ENCODE peak calls at places on chromosomes 2 and 18, in four cellular contexts. One of them, this sample, is unnamed.

GRCh38 chr2:48543895-48544294 is 13.9 kb downstream of the STON1 start:
- DNase-seq in neural crest cell: no peak
- DNase-seq in fibroblast of lung: no peak
- DNase-seq in H9: no peak
- DNase-seq in this sample: no peak

GRCh38 chr18:5543854-5544389 is at the start of gene EPB41L3:
- DNase-seq in neural crest cell: peak
- DNase-seq in fibroblast of lung: peak
- DNase-seq in H9: peak
- DNase-seq in this sample: peak

GRCh38 chr2:109511168-109511567 is 102.6 kb downstream of the SEPTIN10 start:
- DNase-seq in neural crest cell: no peak
- DNase-seq in fibroblast of lung: no peak
- DNase-seq in H9: no peak
- DNase-seq in this sample: no peak

GRCh38 chr18:36509646-36510197 is 212.2 kb downstream of the FHOD3 start:
- DNase-seq in neural crest cell: no peak
- DNase-seq in fibroblast of lung: no peak
- DNase-seq in H9: no peak
- DNase-seq in this sample: no peak

GRCh38 chr2:226256709-226257401 is 542.8 kb downstream of the IRS1 start:
- DNase-seq in neural crest cell: no peak
- DNase-seq in fibroblast of lung: no peak
- DNase-seq in H9: no peak
- DNase-seq in this sample: no peak

GRCh38 chr2:3102915-3103569 is 274.6 kb downstream of the EIPR1 start:
- DNase-seq in neural crest cell: no peak
- DNase-seq in fibroblast of lung: no peak
- DNase-seq in H9: no peak
- DNase-seq in this sample: no peak

GRCh38 chr18:54223568-54224241 is 764 bp downstream of the MBD2 start:
- DNase-seq in neural crest cell: no peak
- DNase-seq in fibroblast of lung: peak
- DNase-seq in H9: peak
- DNase-seq in this sample: peak

GRCh38 chr18:44039826-44040225 is 640.9 kb upstream of the SETBP1 start:
- DNase-seq in neural crest cell: no peak
- DNase-seq in fibroblast of lung: no peak
- DNase-seq in H9: no peak
- DNase-seq in this sample: no peak

GRCh38 chr2:47569658-47570398 is 166.9 kb downstream of the MSH2 start:
- DNase-seq in neural crest cell: peak
- DNase-seq in fibroblast of lung: no peak
- DNase-seq in H9: no peak
- DNase-seq in this sample: no peak

GRCh38 chr2:50863218-50863617 is 168.7 kb downstream of the NRXN1 start:
- DNase-seq in neural crest cell: no peak
- DNase-seq in fibroblast of lung: no peak
- DNase-seq in H9: no peak
- DNase-seq in this sample: no peak

GRCh38 chr18:79587298-79588125 is 92.1 kb upstream of the CTDP1 start:
- DNase-seq in neural crest cell: no peak
- DNase-seq in fibroblast of lung: no peak
- DNase-seq in H9: peak
- DNase-seq in this sample: no peak

GRCh38 chr2:46344696-46345095 is 47.5 kb downstream of the EPAS1 start:
- DNase-seq in neural crest cell: no peak
- DNase-seq in fibroblast of lung: no peak
- DNase-seq in H9: no peak
- DNase-seq in this sample: no peak

DNA sequence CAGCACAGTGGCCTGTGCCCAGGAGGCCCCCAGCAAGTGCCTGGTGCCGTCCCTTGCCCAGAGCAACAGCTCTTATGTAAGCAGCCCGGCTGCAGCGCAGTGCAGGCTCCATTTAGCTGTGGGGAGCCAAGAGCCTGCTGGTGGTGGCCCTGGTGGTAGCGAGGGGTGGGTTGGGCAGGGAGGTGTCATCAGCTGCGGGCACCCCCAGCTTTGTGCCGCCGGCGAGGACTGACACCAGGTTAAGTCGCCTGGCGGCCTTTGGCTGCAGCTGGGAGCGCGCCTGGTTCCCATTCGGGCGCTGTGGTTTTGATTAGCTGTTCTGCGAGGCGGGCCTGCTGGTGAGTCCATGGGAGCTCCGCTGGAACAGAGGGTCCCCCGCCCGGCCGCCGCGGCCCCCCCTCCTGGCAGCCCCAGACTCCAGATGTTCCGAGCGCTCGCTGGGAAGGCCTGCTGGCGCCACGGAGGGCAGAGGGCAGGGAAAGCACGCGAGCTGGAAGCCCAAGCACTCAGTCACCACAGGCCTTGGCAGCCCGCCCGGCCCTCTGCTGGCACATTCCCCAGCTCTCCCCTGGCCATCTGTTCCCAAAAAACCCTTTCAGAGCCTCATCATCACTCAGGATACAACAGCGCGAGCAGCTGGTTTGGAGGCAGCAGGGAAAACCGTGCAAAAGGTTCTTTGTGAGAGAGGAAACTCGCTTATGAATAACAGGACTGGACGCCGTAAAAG is 18.4 kb downstream of the ATOH8 start:
- DNase-seq in neural crest cell: peak
- DNase-seq in fibroblast of lung: peak
- DNase-seq in H9: peak
- DNase-seq in this sample: peak
- TF ChIP-seq CTCF in neural crest cell: no peak
- TF ChIP-seq CTCF in fibroblast of lung: peak
- TF ChIP-seq CTCF in H9: peak
- TF ChIP-seq CTCF in this sample: peak

DNA sequence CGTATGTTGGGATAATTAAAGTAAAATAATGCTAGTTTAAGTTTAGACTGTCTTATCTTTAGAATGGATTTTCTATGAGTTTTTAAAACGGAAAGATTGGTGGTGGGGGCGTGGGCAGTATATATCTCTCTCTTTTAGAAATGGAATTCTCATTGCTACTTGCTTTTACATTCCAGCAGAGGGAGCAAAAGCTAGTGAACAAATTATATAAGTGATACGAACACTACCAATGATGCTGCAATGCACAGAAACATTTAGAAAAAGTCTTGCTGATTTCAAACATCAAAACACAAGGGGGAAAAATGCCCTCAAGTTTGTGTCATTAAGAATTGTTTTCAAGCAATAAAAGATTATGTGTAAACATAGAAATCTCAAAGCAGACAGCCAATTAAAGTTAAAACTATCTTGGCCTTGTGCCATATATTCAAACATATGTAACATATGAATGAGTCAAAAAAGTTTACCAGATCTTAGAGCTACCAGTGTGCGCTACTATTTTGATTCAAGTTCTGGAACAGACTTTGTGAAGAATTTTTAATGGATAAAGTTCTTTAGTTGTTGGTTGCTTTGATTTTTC is 296.3 kb upstream of the KCNJ3 start:
- DNase-seq in neural crest cell: no peak
- DNase-seq in fibroblast of lung: peak
- DNase-seq in H9: no peak
- DNase-seq in this sample: peak
- TF ChIP-seq CTCF in neural crest cell: peak
- TF ChIP-seq CTCF in fibroblast of lung: no peak
- TF ChIP-seq CTCF in H9: peak
- TF ChIP-seq CTCF in this sample: peak

GRCh38 chr18:24799720-24800119 is 339.3 kb downstream of the HRH4 start:
- DNase-seq in neural crest cell: no peak
- DNase-seq in fibroblast of lung: no peak
- DNase-seq in H9: no peak
- DNase-seq in this sample: no peak
- TF ChIP-seq CTCF in neural crest cell: no peak
- TF ChIP-seq CTCF in fibroblast of lung: no peak
- TF ChIP-seq CTCF in H9: no peak
- TF ChIP-seq CTCF in this sample: no peak

GRCh38 chr2:187264612-187265011 is 183.4 kb downstream of the CALCRL start:
- DNase-seq in neural crest cell: no peak
- DNase-seq in fibroblast of lung: no peak
- DNase-seq in H9: no peak
- DNase-seq in this sample: no peak
- TF ChIP-seq CTCF in neural crest cell: no peak
- TF ChIP-seq CTCF in fibroblast of lung: no peak
- TF ChIP-seq CTCF in H9: no peak
- TF ChIP-seq CTCF in this sample: no peak

GRCh38 chr2:136932700-136933099 is 167.4 kb downstream of the THSD7B start:
- DNase-seq in neural crest cell: peak
- DNase-seq in fibroblast of lung: no peak
- DNase-seq in H9: peak
- DNase-seq in this sample: no peak
- TF ChIP-seq CTCF in neural crest cell: peak
- TF ChIP-seq CTCF in fibroblast of lung: peak
- TF ChIP-seq CTCF in H9: peak
- TF ChIP-seq CTCF in this sample: peak

DNA sequence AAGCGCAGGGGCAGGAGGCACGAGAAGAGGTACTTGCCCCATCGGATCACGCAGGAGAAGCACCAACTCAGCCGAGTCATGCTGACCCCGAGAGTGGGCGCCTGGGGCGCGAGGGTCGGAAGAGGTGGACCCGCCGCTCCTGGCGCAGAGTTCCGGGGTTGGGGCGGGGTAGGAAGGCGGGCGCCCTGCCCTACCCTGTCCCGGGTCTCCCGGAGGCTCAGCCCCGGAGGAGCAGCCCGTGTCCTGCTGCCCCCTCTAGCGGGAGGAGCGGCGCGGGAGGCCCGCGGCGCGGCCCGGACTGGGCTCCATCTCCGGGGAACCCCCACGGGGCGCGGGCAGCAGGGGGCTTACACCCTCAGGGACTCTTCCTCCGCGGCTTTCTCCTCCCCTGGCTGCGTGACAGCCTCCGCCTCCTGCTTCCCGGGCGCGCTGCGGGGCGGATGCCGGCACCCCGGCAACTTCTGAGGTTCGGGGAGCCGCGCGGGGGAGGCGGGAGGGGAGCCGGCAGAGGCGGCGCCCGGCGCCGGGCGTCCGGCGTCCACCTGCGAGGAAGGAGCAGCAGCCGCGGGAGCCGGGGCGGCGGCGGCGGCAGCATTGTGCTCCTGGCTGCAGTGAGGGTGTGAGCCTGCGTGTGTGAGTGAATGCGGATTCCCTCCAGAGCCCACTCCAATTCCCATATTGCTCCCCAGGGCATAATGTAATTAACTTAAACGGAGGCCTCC is 7.5 kb upstream of the TNS1 start:
- DNase-seq in neural crest cell: peak
- DNase-seq in fibroblast of lung: peak
- DNase-seq in H9: peak
- DNase-seq in this sample: no peak
- TF ChIP-seq CTCF in neural crest cell: peak
- TF ChIP-seq CTCF in fibroblast of lung: peak
- TF ChIP-seq CTCF in H9: peak
- TF ChIP-seq CTCF in this sample: peak

DNA sequence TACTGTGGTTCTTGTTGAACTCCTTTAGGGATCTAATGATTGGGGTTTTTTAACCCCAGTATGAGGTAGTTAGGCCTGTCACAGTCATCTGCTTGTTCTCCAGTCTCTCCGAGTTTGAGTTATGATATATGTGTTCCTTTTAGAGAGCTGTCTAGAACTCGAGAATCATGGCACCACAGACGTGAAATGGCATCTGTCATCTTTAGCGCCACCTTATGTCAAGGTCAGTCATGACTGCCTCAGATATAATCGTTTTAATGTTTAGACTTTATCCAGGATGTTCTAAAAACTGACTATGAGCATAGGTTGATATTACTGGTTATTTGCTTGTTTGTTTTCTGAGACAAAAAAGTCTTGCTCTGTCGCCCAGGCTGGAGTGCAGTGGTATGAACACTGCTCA is 112.2 kb downstream of the CEP192 start:
- DNase-seq in neural crest cell: no peak
- DNase-seq in fibroblast of lung: no peak
- DNase-seq in H9: no peak
- DNase-seq in this sample: no peak
- TF ChIP-seq CTCF in neural crest cell: peak
- TF ChIP-seq CTCF in fibroblast of lung: peak
- TF ChIP-seq CTCF in H9: peak
- TF ChIP-seq CTCF in this sample: peak

GRCh38 chr2:101956465-101957030 is 35.2 kb upstream of the IL1R2 start:
- DNase-seq in neural crest cell: no peak
- DNase-seq in fibroblast of lung: peak
- DNase-seq in H9: no peak
- DNase-seq in this sample: no peak
- TF ChIP-seq CTCF in neural crest cell: no peak
- TF ChIP-seq CTCF in fibroblast of lung: no peak
- TF ChIP-seq CTCF in H9: no peak
- TF ChIP-seq CTCF in this sample: no peak

GRCh38 chr2:228048838-228049490 is 132.5 kb downstream of the SPHKAP start:
- DNase-seq in neural crest cell: peak
- DNase-seq in fibroblast of lung: peak
- DNase-seq in H9: peak
- DNase-seq in this sample: peak
- TF ChIP-seq CTCF in neural crest cell: peak
- TF ChIP-seq CTCF in fibroblast of lung: peak
- TF ChIP-seq CTCF in H9: peak
- TF ChIP-seq CTCF in this sample: peak

GRCh38 chr2:64605991-64606494 is 47.7 kb downstream of the SERTAD2 start:
- DNase-seq in neural crest cell: no peak
- DNase-seq in fibroblast of lung: no peak
- DNase-seq in H9: no peak
- DNase-seq in this sample: no peak
- TF ChIP-seq CTCF in neural crest cell: no peak
- TF ChIP-seq CTCF in fibroblast of lung: no peak
- TF ChIP-seq CTCF in H9: no peak
- TF ChIP-seq CTCF in this sample: no peak